ENCODE peak calls at places on chromosomes 7 and 10, in seven cellular contexts. E is GM03348; O is AG09319; W is tibial nerve; D is natural killer cell treated with Interleukin-12 subunit alpha and Interleukin-12 subunit beta and Interleukin-15 and Interleukin-18, amount 100 ng/mL, for 72 hours; P is activated T-helper 9 cell treated with anti-CD3 and anti-CD28 coated beads, Interleukin-2, amount 50 U/mL, for 16 hours; A is occipital lobe. R is an unnamed sample.

GRCh38 chr7:22154130-22154529 is 202.8 kb downstream of the RAPGEF5 start:
- DNase-seq in E (no peak), O (no peak), W (no peak), D (no peak), P (no peak), A (no peak), R (no peak)

GRCh38 chr7:80499350-80499955 is 12.4 kb downstream of the GNAT3 start:
- DNase-seq in E (peak), O (peak), W (peak), D (no peak), P (no peak), A (no peak), R (no peak)

GRCh38 chr7:49783446-49783845 is 10.0 kb downstream of the VWC2 start:
- DNase-seq in E (no peak), O (no peak), W (no peak), D (no peak), P (no peak), A (peak), R (peak)

GRCh38 chr7:143931739-143932138 is 3.3 kb upstream of the OR2F2 start:
- DNase-seq in E (peak), O (no peak), W (no peak), D (no peak), P (no peak), A (no peak), R (no peak)

GRCh38 chr10:62710182-62710581 is 94.3 kb upstream of the ADO start:
- DNase-seq in E (no peak), O (no peak), W (no peak), D (no peak), P (no peak), A (no peak), R (no peak)

GRCh38 chr7:42167206-42167913 is 69.6 kb downstream of the GLI3 start:
- DNase-seq in E (no peak), O (no peak), W (no peak), D (no peak), P (no peak), A (no peak), R (no peak)

GRCh38 chr10:98338318-98338717 is 70.3 kb upstream of the LOXL4 start:
- DNase-seq in E (peak), O (no peak), W (peak), D (no peak), P (no peak), A (no peak), R (no peak)

GRCh38 chr7:69630292-69630691 is 32.0 kb downstream of the AUTS2 start:
- DNase-seq in E (peak), O (peak), W (no peak), D (no peak), P (no peak), A (no peak), R (no peak)

R was measured in Ammon's horn.